ENCODE peak calls at places on chromosomes 7 and 10, in five cellular contexts. V, W, N, Z and M are unnamed samples.

GRCh38 chr10:49653530-49653929 is 25.9 kb upstream of the C10orf53 start:
- DNase-seq in V (no peak), W (no peak), N (no peak), Z (no peak), M (no peak)

GRCh38 chr7:63205136-63205535 is 793.5 kb upstream of the ZNF722 start:
- DNase-seq in V (no peak), W (no peak), N (no peak), Z (no peak), M (no peak)

GRCh38 chr7:20112646-20113045 is 104.5 kb downstream of the MACC1 start:
- DNase-seq in V (no peak), W (no peak), N (no peak), Z (no peak), M (peak; percentile 33)

GRCh38 chr7:125173571-125173970 is 243.9 kb upstream of the POT1 start:
- DNase-seq in V (no peak), W (no peak), N (no peak), Z (no peak), M (no peak)

GRCh38 chr10:126749030-126749655 is 78.7 kb upstream of the C10orf90 start:
- DNase-seq in V (peak; percentile 84), W (peak; percentile 43), N (peak; percentile 70), Z (peak; percentile 59), M (peak; percentile 92)

GRCh38 chr7:43938892-43939482 is 12.8 kb downstream of the UBE2D4 start:
- DNase-seq in V (no peak), W (no peak), N (no peak), Z (no peak), M (no peak)

GRCh38 chr7:128197989-128198580 is 43.0 kb upstream of the LEP start:
- DNase-seq in V (no peak), W (no peak), N (no peak), Z (no peak), M (no peak)

GRCh38 chr7:155470686-155471638 is 13.0 kb downstream of the EN2 start:
- DNase-seq in V (no peak), W (no peak), N (no peak), Z (no peak), M (peak; percentile 27)

GRCh38 chr7:55236454-55236853 is 128.7 kb upstream of the LANCL2 start:
- DNase-seq in V (no peak), W (no peak), N (no peak), Z (no peak), M (no peak)

GRCh38 chr7:154857728-154858681 is 144.9 kb downstream of the PAXIP1 start:
- DNase-seq in V (peak; percentile 31), W (no peak), N (no peak), Z (no peak), M (no peak)

GRCh38 chr7:117143580-117143979 is 179.3 kb downstream of the WNT2 start:
- DNase-seq in V (no peak), W (no peak), N (no peak), Z (no peak), M (no peak)

GRCh38 chr10:73905256-73906018 is 5.5 kb upstream of the PLAU start:
- DNase-seq in V (no peak), W (no peak), N (no peak), Z (no peak), M (no peak)

GRCh38 chr10:49242604-49243003 is 54.4 kb upstream of the TMEM273 start:
- DNase-seq in V (no peak), W (no peak), N (no peak), Z (no peak), M (no peak)

GRCh38 chr10:58299580-58299979 is 30.6 kb downstream of the CISD1 start:
- DNase-seq in V (peak; percentile 68), W (peak; percentile 71), N (peak; percentile 38), Z (peak; percentile 71), M (peak; percentile 85)

GRCh38 chr7:106306256-106306655 is 21.5 kb upstream of the NAMPT start:
- DNase-seq in V (no peak), W (no peak), N (no peak), Z (no peak), M (no peak)

GRCh38 chr7:106312099-106312871 is 27.5 kb upstream of the NAMPT start:
- DNase-seq in V (no peak), W (no peak), N (no peak), Z (no peak), M (no peak)

GRCh38 chr7:106305732-106306131 is 20.9 kb upstream of the NAMPT start:
- DNase-seq in V (no peak), W (no peak), N (no peak), Z (no peak), M (no peak)

GRCh38 chr7:106312906-106313305 is 28.1 kb upstream of the NAMPT start:
- DNase-seq in V (no peak), W (no peak), N (no peak), Z (no peak), M (no peak)

DNA sequence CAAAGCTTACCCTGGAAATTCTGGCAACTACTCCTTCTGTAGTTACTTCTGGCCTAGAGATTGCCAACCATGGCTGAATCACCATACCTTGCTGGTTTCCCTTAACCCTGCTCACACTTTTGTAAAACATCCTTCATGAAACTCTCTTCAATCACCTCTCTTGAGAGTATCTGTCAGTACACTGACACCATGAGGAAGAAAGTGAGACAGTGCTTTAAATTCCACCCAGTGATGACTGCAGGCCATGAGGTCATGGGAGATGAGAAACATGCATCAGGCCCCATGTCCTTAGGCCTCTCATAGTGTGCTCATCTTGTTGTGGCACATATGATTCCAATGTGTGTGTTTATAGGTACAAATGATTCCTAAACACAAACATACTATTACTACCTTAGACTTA is 24.6 kb upstream of the NAMPT start:
- DNase-seq in V (no peak), W (no peak), N (no peak), Z (no peak), M (no peak)
- TF ChIP-seq REST in V (no peak), W (no peak), N (no peak), Z (no peak), M (no peak)

GRCh38 chr7:77202544-77202976 is 2.9 kb upstream of the FGL2 start:
- DNase-seq in V (no peak), W (no peak), N (no peak), Z (no peak), M (no peak)

GRCh38 chr7:77197135-77197534 is 2.5 kb downstream of the FGL2 start:
- DNase-seq in V (no peak), W (no peak), N (no peak), Z (no peak), M (no peak)

GRCh38 chr7:77200542-77200941 is 923 bp upstream of the FGL2 start:
- DNase-seq in V (no peak), W (no peak), N (no peak), Z (no peak), M (no peak)

GRCh38 chr7:77199008-77199966 is at the start of gene FGL2:
- DNase-seq in V (no peak), W (peak; percentile 43), N (no peak), Z (no peak), M (peak; percentile 62)
- TF ChIP-seq REST in V (no peak), W (no peak), N (no peak), Z (no peak), M (no peak)

GRCh38 chr7:112207765-112208164 is 1.3 kb downstream of the ZNF277 start:
- DNase-seq in V (no peak), W (no peak), N (no peak), Z (no peak), M (no peak)

GRCh38 chr7:112206238-112207105 is at the start of the genes DOCK4 and ZNF277:
- DNase-seq in V (peak; percentile 99), W (peak; percentile 99), N (peak; percentile 96), Z (peak; percentile 97), M (peak; percentile 100)

GRCh38 chr7:112204776-112205347 is 1.3 kb downstream of the DOCK4 start:
- DNase-seq in V (no peak), W (peak; percentile 51), N (no peak), Z (no peak), M (no peak)

GRCh38 chr7:112205348-112206237 is 606 bp downstream of the DOCK4 start:
- DNase-seq in V (peak; percentile 68), W (peak; percentile 54), N (peak; percentile 7), Z (peak; percentile 48), M (peak; percentile 85)

GRCh38 chr7:112207106-112207592 is 654 bp downstream of the ZNF277 start:
- DNase-seq in V (no peak), W (no peak), N (no peak), Z (no peak), M (no peak)
- TF ChIP-seq REST in V (no peak), W (no peak), N (no peak), Z (no peak), M (no peak)

DNA sequence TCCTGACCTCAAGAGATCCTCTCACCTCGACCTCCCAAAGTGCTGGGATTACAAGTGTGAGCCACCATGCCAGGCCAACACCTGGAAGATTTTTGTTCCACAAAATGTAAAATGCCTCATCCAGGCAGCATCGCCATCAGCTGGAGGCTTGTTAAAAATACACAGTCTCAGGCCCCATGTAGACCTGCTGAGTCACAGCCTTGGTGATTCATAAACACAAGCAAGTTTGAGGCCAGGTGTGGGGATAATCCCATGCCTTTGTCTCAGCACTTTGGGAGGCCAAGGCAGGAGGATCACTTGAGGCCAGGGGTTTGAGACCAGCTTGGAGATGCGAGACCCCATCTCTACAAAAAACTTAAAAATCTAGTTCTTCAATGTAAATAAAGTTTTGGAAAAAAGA is 49.1 kb upstream of the FOXK1 start:
- DNase-seq in V (peak; percentile 83), W (peak; percentile 25), N (peak; percentile 78), Z (peak; percentile 50), M (peak; percentile 30)
- TF ChIP-seq REST in V (no peak), W (no peak), N (no peak), Z (no peak), M (no peak)

GRCh38 chr7:36021367-36021766 is 131.7 kb upstream of the EEPD1 start:
- DNase-seq in V (peak; percentile 36), W (no peak), N (peak; percentile 10), Z (no peak), M (peak; percentile 82)
- TF ChIP-seq REST in V (no peak), W (no peak), N (no peak), Z (no peak), M (no peak)